ENCODE peak calls at places on chromosomes 1 and 21, in four cellular contexts. One of them, this sample, is unnamed.

GRCh38 chr1:198889732-198890131 is 250.9 kb downstream of the PTPRC start:
- DNase-seq in GM12878: no peak
- DNase-seq in K562: no peak
- DNase-seq in GM12891: no peak
- DNase-seq in this sample: no peak

GRCh38 chr1:12615916-12616708 is 1.9 kb downstream of the DHRS3 start:
- DNase-seq in GM12878: no peak
- DNase-seq in K562: peak
- DNase-seq in GM12891: no peak
- DNase-seq in this sample: no peak

GRCh38 chr1:50873458-50874187 is 86.4 kb downstream of the FAF1 start:
- DNase-seq in GM12878: peak
- DNase-seq in K562: peak
- DNase-seq in GM12891: peak
- DNase-seq in this sample: peak

GRCh38 chr1:183417691-183418491 is at the start of gene NMNAT2:
- DNase-seq in GM12878: no peak
- DNase-seq in K562: peak
- DNase-seq in GM12891: no peak
- DNase-seq in this sample: no peak

GRCh38 chr1:222833484-222833883 is 18.6 kb downstream of the DISP1 start:
- DNase-seq in GM12878: no peak
- DNase-seq in K562: no peak
- DNase-seq in GM12891: no peak
- DNase-seq in this sample: no peak

GRCh38 chr1:237492359-237492758 is 398.4 kb downstream of the ZP4 start:
- DNase-seq in GM12878: no peak
- DNase-seq in K562: no peak
- DNase-seq in GM12891: no peak
- DNase-seq in this sample: no peak

GRCh38 chr1:20229191-20229590 is 42.9 kb upstream of the PLA2G2C start:
- DNase-seq in GM12878: no peak
- DNase-seq in K562: no peak
- DNase-seq in GM12891: no peak
- DNase-seq in this sample: no peak

GRCh38 chr21:25834376-25834775 is 99.6 kb downstream of the GABPA start:
- DNase-seq in GM12878: no peak
- DNase-seq in K562: no peak
- DNase-seq in GM12891: no peak
- DNase-seq in this sample: no peak

GRCh38 chr1:148263128-148263905 is 111.2 kb upstream of the NBPF11 start:
- DNase-seq in GM12878: peak
- DNase-seq in K562: peak
- DNase-seq in GM12891: peak
- DNase-seq in this sample: peak

GRCh38 chr1:118333601-118334241 is 148.7 kb upstream of the SPAG17 start:
- DNase-seq in GM12878: no peak
- DNase-seq in K562: no peak
- DNase-seq in GM12891: no peak
- DNase-seq in this sample: no peak

GRCh38 chr1:10852486-10852885 is 56.0 kb upstream of the CASZ1 start:
- DNase-seq in GM12878: no peak
- DNase-seq in K562: no peak
- DNase-seq in GM12891: no peak
- DNase-seq in this sample: no peak

GRCh38 chr1:26696645-26697440 is 1.0 kb downstream of the ARID1A start:
- DNase-seq in GM12878: no peak
- DNase-seq in K562: peak
- DNase-seq in GM12891: no peak
- DNase-seq in this sample: peak

GRCh38 chr1:221336141-221336540 is 405.7 kb downstream of the DUSP10 start:
- DNase-seq in GM12878: no peak
- DNase-seq in K562: no peak
- DNase-seq in GM12891: no peak
- DNase-seq in this sample: no peak

GRCh38 chr1:58456470-58456869 is 90.1 kb downstream of the OMA1 start:
- DNase-seq in GM12878: no peak
- DNase-seq in K562: no peak
- DNase-seq in GM12891: no peak
- DNase-seq in this sample: no peak

DNA sequence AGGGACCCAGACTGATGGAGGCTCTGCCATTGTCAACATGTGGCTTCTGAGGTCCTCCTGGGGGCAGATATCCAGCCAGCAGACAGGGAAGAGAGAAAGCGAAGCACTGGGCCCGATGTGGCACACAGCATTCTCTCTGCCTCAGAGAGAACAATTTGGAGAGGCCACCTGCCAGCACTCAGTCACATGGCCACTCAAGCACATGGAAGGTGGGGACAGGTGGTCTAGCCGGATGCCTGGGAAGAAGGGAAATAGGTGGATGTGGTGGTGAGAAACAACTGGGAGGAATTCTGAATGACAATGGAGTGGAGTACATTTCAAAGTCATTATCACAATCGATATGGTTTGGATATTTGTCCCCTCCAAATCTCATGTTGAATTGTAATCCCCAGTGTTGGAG is 109.0 kb downstream of the UBE2U start:
- DNase-seq in GM12878: no peak
- DNase-seq in K562: no peak
- DNase-seq in GM12891: no peak
- DNase-seq in this sample: no peak
- TF ChIP-seq SPI1 in GM12878: no peak
- TF ChIP-seq SPI1 in K562: no peak
- TF ChIP-seq SPI1 in GM12891: no peak
- TF ChIP-seq SPI1 in this sample: no peak

GRCh38 chr1:109863699-109864062 is 47.0 kb upstream of the CSF1 start:
- DNase-seq in GM12878: no peak
- DNase-seq in K562: no peak
- DNase-seq in GM12891: no peak
- DNase-seq in this sample: no peak
- TF ChIP-seq SPI1 in GM12878: no peak
- TF ChIP-seq SPI1 in K562: no peak
- TF ChIP-seq SPI1 in GM12891: no peak
- TF ChIP-seq SPI1 in this sample: no peak

GRCh38 chr1:66489972-66490601 is 43.9 kb upstream of the SGIP1 start:
- DNase-seq in GM12878: no peak
- DNase-seq in K562: no peak
- DNase-seq in GM12891: no peak
- DNase-seq in this sample: no peak
- TF ChIP-seq SPI1 in GM12878: no peak
- TF ChIP-seq SPI1 in K562: no peak
- TF ChIP-seq SPI1 in GM12891: no peak
- TF ChIP-seq SPI1 in this sample: no peak

GRCh38 chr1:179773264-179773663 is 30.2 kb downstream of the FAM163A start:
- DNase-seq in GM12878: no peak
- DNase-seq in K562: no peak
- DNase-seq in GM12891: no peak
- DNase-seq in this sample: no peak

GRCh38 chr1:179776831-179777230 is 33.7 kb downstream of the FAM163A start:
- DNase-seq in GM12878: no peak
- DNase-seq in K562: no peak
- DNase-seq in GM12891: no peak
- DNase-seq in this sample: no peak

GRCh38 chr1:179771509-179771908 is 28.4 kb downstream of the FAM163A start:
- DNase-seq in GM12878: no peak
- DNase-seq in K562: no peak
- DNase-seq in GM12891: no peak
- DNase-seq in this sample: no peak

GRCh38 chr1:179775009-179775408 is 31.9 kb downstream of the FAM163A start:
- DNase-seq in GM12878: no peak
- DNase-seq in K562: peak
- DNase-seq in GM12891: no peak
- DNase-seq in this sample: no peak

DNA sequence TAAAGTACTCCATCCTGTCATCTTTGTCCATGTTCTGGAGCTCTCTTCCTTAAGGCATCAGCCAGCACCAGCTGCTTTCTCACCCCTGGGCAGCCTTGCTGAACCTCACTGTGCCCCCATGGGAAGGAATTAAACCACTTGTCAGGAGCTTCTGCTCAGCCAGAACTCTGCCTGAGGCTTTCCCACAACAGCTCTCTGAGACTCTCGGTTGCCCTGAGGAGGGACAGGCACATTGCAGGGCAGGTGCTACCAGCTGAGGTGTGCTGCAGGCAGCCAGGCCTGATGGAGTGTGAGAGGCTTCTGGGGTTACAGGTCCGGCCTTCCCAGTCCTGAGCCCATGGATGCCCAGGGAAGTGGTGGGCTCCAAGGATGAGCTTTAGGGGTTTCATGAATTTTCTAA is 30.9 kb downstream of the FAM163A start:
- DNase-seq in GM12878: no peak
- DNase-seq in K562: no peak
- DNase-seq in GM12891: no peak
- DNase-seq in this sample: no peak
- TF ChIP-seq SPI1 in GM12878: no peak
- TF ChIP-seq SPI1 in K562: no peak
- TF ChIP-seq SPI1 in GM12891: no peak
- TF ChIP-seq SPI1 in this sample: no peak

GRCh38 chr21:38852708-38853107 is 47.0 kb downstream of the ETS2 start:
- DNase-seq in GM12878: no peak
- DNase-seq in K562: no peak
- DNase-seq in GM12891: no peak
- DNase-seq in this sample: no peak

GRCh38 chr21:38852278-38852677 is 46.5 kb downstream of the ETS2 start:
- DNase-seq in GM12878: no peak
- DNase-seq in K562: peak
- DNase-seq in GM12891: no peak
- DNase-seq in this sample: no peak

GRCh38 chr21:38849776-38850175 is 44.0 kb downstream of the ETS2 start:
- DNase-seq in GM12878: no peak
- DNase-seq in K562: no peak
- DNase-seq in GM12891: no peak
- DNase-seq in this sample: no peak

GRCh38 chr21:38850277-38850951 is 44.7 kb downstream of the ETS2 start:
- DNase-seq in GM12878: no peak
- DNase-seq in K562: peak
- DNase-seq in GM12891: no peak
- DNase-seq in this sample: no peak

DNA sequence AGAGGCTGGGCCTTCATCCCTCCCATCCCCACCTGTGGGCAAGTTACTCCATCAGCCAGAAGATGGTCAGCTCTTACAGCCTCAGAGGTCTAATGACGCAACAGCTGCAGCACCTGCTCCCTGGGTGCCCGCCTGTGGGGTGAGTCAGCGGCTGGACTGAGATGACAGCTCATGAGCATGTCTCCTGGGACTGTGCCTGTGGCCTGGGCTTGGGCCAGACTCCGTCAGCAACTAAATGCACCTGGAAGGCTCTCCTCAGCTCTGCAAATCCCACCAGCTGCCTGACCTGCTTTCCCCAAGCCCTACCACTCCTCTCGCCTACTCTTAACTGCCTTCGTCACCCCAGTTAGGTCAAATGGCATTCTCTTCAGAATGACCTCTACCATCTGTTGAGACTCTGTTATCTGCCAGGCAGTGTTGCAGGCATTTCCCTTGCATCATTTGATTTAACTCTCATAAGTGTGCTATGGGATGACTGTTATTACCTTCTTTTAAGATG is 47.7 kb downstream of the ETS2 start:
- DNase-seq in GM12878: no peak
- DNase-seq in K562: peak
- DNase-seq in GM12891: no peak
- DNase-seq in this sample: peak
- TF ChIP-seq SPI1 in GM12878: no peak
- TF ChIP-seq SPI1 in K562: no peak
- TF ChIP-seq SPI1 in GM12891: no peak
- TF ChIP-seq SPI1 in this sample: no peak

DNA sequence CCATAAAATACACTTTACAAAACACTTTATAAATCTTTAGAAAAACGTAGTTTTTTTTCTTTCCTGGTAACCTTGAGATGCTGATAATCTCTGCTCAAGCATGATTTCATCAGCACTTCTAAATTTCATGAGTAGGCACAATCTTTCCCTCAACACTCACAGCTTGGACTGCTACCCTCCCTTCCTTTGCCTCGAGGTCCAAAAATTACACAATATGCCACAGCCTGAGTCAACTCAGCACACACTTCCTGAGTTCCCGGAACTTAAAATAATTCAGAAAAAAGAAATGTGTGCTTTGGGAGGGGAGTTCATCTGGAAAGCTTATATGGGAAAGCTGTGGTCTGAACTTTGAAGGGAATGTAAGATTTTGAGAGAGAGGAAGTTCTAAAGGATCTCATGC is 5.9 kb downstream of the CLCA2 start:
- DNase-seq in GM12878: no peak
- DNase-seq in K562: peak
- DNase-seq in GM12891: no peak
- DNase-seq in this sample: peak
- TF ChIP-seq SPI1 in GM12878: no peak
- TF ChIP-seq SPI1 in K562: no peak
- TF ChIP-seq SPI1 in GM12891: peak
- TF ChIP-seq SPI1 in this sample: peak

DNA sequence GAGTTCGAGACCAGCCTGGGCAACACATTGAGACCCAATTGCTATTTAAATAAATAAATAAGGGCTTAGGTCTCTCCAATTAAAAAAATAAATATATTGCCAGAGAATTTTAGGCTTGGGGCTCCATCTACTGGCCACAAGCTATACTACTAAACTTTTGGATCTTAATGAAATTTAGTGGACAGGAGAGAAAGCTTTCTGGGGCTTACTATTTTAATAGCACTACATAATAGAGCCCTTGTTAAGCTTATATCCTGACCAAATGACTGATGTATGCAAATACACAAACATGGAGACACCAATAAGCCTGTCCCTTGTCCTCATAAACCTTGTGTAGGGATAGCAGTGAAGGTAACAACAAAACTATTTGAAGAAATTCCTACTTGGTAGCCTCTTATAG is 18.4 kb downstream of the CCT3 start:
- DNase-seq in GM12878: no peak
- DNase-seq in K562: no peak
- DNase-seq in GM12891: no peak
- DNase-seq in this sample: no peak
- TF ChIP-seq SPI1 in GM12878: no peak
- TF ChIP-seq SPI1 in K562: no peak
- TF ChIP-seq SPI1 in GM12891: no peak
- TF ChIP-seq SPI1 in this sample: no peak

This sample was measured in HL-60.